ENCODE peak calls at places on chromosomes 12 and 14, in nine cellular contexts. One of them, this sample, is unnamed.
A peak's percentile ranks its signal among the peaks of the same experiment; 100 is the strongest.

GRCh38 chr12:19428261-19428660 is 11.0 kb upstream of the AEBP2 start:
- DNase-seq in NCI-H2171 treated with DMSO at 0.1 percent for 48 hours: no peak
- DNase-seq in HFF-Myc: no peak
- DNase-seq in astrocyte of the spinal cord: no peak
- DNase-seq in fibroblast of the aortic adventitia: no peak
- DNase-seq in posterior cingulate gyrus: no peak
- DNase-seq in NCI-H1092: no peak
- DNase-seq in psoas muscle: no peak
- DNase-seq in ACHN: no peak
- DNase-seq in this sample: no peak

GRCh38 chr12:129193263-129193871 is 340.1 kb downstream of the GLT1D1 start:
- DNase-seq in NCI-H2171 treated with DMSO at 0.1 percent for 48 hours: peak; percentile 70
- DNase-seq in HFF-Myc: peak; percentile 1
- DNase-seq in astrocyte of the spinal cord: peak; percentile 30
- DNase-seq in fibroblast of the aortic adventitia: no peak
- DNase-seq in posterior cingulate gyrus: no peak
- DNase-seq in NCI-H1092: no peak
- DNase-seq in psoas muscle: no peak
- DNase-seq in ACHN: peak; percentile 26
- DNase-seq in this sample: no peak

GRCh38 chr14:73457050-73457934 is 1.1 kb downstream of the NUMB start:
- DNase-seq in NCI-H2171 treated with DMSO at 0.1 percent for 48 hours: peak; percentile 29
- DNase-seq in HFF-Myc: no peak
- DNase-seq in astrocyte of the spinal cord: peak; percentile 28
- DNase-seq in fibroblast of the aortic adventitia: no peak
- DNase-seq in posterior cingulate gyrus: peak; percentile 87
- DNase-seq in NCI-H1092: no peak
- DNase-seq in psoas muscle: peak; percentile 25
- DNase-seq in ACHN: peak; percentile 42
- DNase-seq in this sample: peak; percentile 56

GRCh38 chr14:105482486-105483110 is 4.1 kb upstream of the CRIP1 start:
- DNase-seq in NCI-H2171 treated with DMSO at 0.1 percent for 48 hours: no peak
- DNase-seq in HFF-Myc: no peak
- DNase-seq in astrocyte of the spinal cord: no peak
- DNase-seq in fibroblast of the aortic adventitia: no peak
- DNase-seq in posterior cingulate gyrus: no peak
- DNase-seq in NCI-H1092: no peak
- DNase-seq in psoas muscle: no peak
- DNase-seq in ACHN: no peak
- DNase-seq in this sample: no peak

GRCh38 chr12:49301759-49302158 is 6.8 kb downstream of the PRPH start:
- DNase-seq in NCI-H2171 treated with DMSO at 0.1 percent for 48 hours: no peak
- DNase-seq in HFF-Myc: no peak
- DNase-seq in astrocyte of the spinal cord: no peak
- DNase-seq in fibroblast of the aortic adventitia: no peak
- DNase-seq in posterior cingulate gyrus: no peak
- DNase-seq in NCI-H1092: no peak
- DNase-seq in psoas muscle: no peak
- DNase-seq in ACHN: no peak
- DNase-seq in this sample: no peak

GRCh38 chr14:104329793-104330192 is 191.4 kb downstream of the KIF26A start:
- DNase-seq in NCI-H2171 treated with DMSO at 0.1 percent for 48 hours: no peak
- DNase-seq in HFF-Myc: no peak
- DNase-seq in astrocyte of the spinal cord: no peak
- DNase-seq in fibroblast of the aortic adventitia: no peak
- DNase-seq in posterior cingulate gyrus: no peak
- DNase-seq in NCI-H1092: no peak
- DNase-seq in psoas muscle: no peak
- DNase-seq in ACHN: no peak
- DNase-seq in this sample: no peak

GRCh38 chr14:84591827-84592540 is 938.0 kb upstream of the FLRT2 start:
- DNase-seq in NCI-H2171 treated with DMSO at 0.1 percent for 48 hours: no peak
- DNase-seq in HFF-Myc: no peak
- DNase-seq in astrocyte of the spinal cord: no peak
- DNase-seq in fibroblast of the aortic adventitia: no peak
- DNase-seq in posterior cingulate gyrus: no peak
- DNase-seq in NCI-H1092: peak; percentile 89
- DNase-seq in psoas muscle: no peak
- DNase-seq in ACHN: no peak
- DNase-seq in this sample: no peak

GRCh38 chr14:41549821-41550597 is 56.7 kb upstream of the LRFN5 start:
- DNase-seq in NCI-H2171 treated with DMSO at 0.1 percent for 48 hours: no peak
- DNase-seq in HFF-Myc: no peak
- DNase-seq in astrocyte of the spinal cord: peak; percentile 78
- DNase-seq in fibroblast of the aortic adventitia: peak; percentile 51
- DNase-seq in posterior cingulate gyrus: no peak
- DNase-seq in NCI-H1092: no peak
- DNase-seq in psoas muscle: no peak
- DNase-seq in ACHN: peak; percentile 17
- DNase-seq in this sample: no peak

GRCh38 chr12:124921200-124922008 is 7.0 kb upstream of the UBC start:
- DNase-seq in NCI-H2171 treated with DMSO at 0.1 percent for 48 hours: no peak
- DNase-seq in HFF-Myc: no peak
- DNase-seq in astrocyte of the spinal cord: peak; percentile 66
- DNase-seq in fibroblast of the aortic adventitia: peak; percentile 82
- DNase-seq in posterior cingulate gyrus: peak; percentile 91
- DNase-seq in NCI-H1092: no peak
- DNase-seq in psoas muscle: peak; percentile 49
- DNase-seq in ACHN: peak; percentile 70
- DNase-seq in this sample: no peak

GRCh38 chr14:94574336-94574735 is 6.9 kb upstream of the SERPINA5 start:
- DNase-seq in NCI-H2171 treated with DMSO at 0.1 percent for 48 hours: no peak
- DNase-seq in HFF-Myc: no peak
- DNase-seq in astrocyte of the spinal cord: no peak
- DNase-seq in fibroblast of the aortic adventitia: no peak
- DNase-seq in posterior cingulate gyrus: no peak
- DNase-seq in NCI-H1092: no peak
- DNase-seq in psoas muscle: no peak
- DNase-seq in ACHN: no peak
- DNase-seq in this sample: peak; percentile 54

GRCh38 chr12:105765053-105766019 is 373.4 kb downstream of the NUAK1 start:
- DNase-seq in NCI-H2171 treated with DMSO at 0.1 percent for 48 hours: no peak
- DNase-seq in HFF-Myc: no peak
- DNase-seq in astrocyte of the spinal cord: no peak
- DNase-seq in fibroblast of the aortic adventitia: no peak
- DNase-seq in posterior cingulate gyrus: no peak
- DNase-seq in NCI-H1092: no peak
- DNase-seq in psoas muscle: no peak
- DNase-seq in ACHN: no peak
- DNase-seq in this sample: no peak

GRCh38 chr12:132236129-132236929 is 92.1 kb downstream of the NOC4L start:
- DNase-seq in NCI-H2171 treated with DMSO at 0.1 percent for 48 hours: no peak
- DNase-seq in HFF-Myc: no peak
- DNase-seq in astrocyte of the spinal cord: no peak
- DNase-seq in fibroblast of the aortic adventitia: no peak
- DNase-seq in posterior cingulate gyrus: peak; percentile 49
- DNase-seq in NCI-H1092: no peak
- DNase-seq in psoas muscle: no peak
- DNase-seq in ACHN: no peak
- DNase-seq in this sample: no peak

GRCh38 chr12:89464974-89465592 is 59.5 kb downstream of the GALNT4 start:
- DNase-seq in NCI-H2171 treated with DMSO at 0.1 percent for 48 hours: no peak
- DNase-seq in HFF-Myc: no peak
- DNase-seq in astrocyte of the spinal cord: no peak
- DNase-seq in fibroblast of the aortic adventitia: no peak
- DNase-seq in posterior cingulate gyrus: no peak
- DNase-seq in NCI-H1092: no peak
- DNase-seq in psoas muscle: no peak
- DNase-seq in ACHN: no peak
- DNase-seq in this sample: no peak

GRCh38 chr12:107404981-107405380 is 280.6 kb upstream of the PWP1 start:
- DNase-seq in NCI-H2171 treated with DMSO at 0.1 percent for 48 hours: no peak
- DNase-seq in HFF-Myc: no peak
- DNase-seq in astrocyte of the spinal cord: no peak
- DNase-seq in fibroblast of the aortic adventitia: peak; percentile 44
- DNase-seq in posterior cingulate gyrus: no peak
- DNase-seq in NCI-H1092: no peak
- DNase-seq in psoas muscle: no peak
- DNase-seq in ACHN: peak; percentile 82
- DNase-seq in this sample: no peak

GRCh38 chr14:94332063-94332583 is 9.0 kb upstream of the SERPINA6 start:
- DNase-seq in NCI-H2171 treated with DMSO at 0.1 percent for 48 hours: no peak
- DNase-seq in HFF-Myc: no peak
- DNase-seq in astrocyte of the spinal cord: no peak
- DNase-seq in fibroblast of the aortic adventitia: no peak
- DNase-seq in posterior cingulate gyrus: no peak
- DNase-seq in NCI-H1092: no peak
- DNase-seq in psoas muscle: no peak
- DNase-seq in ACHN: no peak
- DNase-seq in this sample: no peak

GRCh38 chr14:94373708-94374107 is 14.7 kb downstream of the SERPINA1 start:
- DNase-seq in NCI-H2171 treated with DMSO at 0.1 percent for 48 hours: no peak
- DNase-seq in HFF-Myc: peak; percentile 57
- DNase-seq in astrocyte of the spinal cord: peak; percentile 96
- DNase-seq in fibroblast of the aortic adventitia: peak; percentile 98
- DNase-seq in posterior cingulate gyrus: peak; percentile 38
- DNase-seq in NCI-H1092: no peak
- DNase-seq in psoas muscle: peak; percentile 65
- DNase-seq in ACHN: peak; percentile 90
- DNase-seq in this sample: peak; percentile 89

GRCh38 chr12:65269603-65270002 is 8.9 kb upstream of the MSRB3 start:
- DNase-seq in NCI-H2171 treated with DMSO at 0.1 percent for 48 hours: no peak
- DNase-seq in HFF-Myc: no peak
- DNase-seq in astrocyte of the spinal cord: no peak
- DNase-seq in fibroblast of the aortic adventitia: peak; percentile 30
- DNase-seq in posterior cingulate gyrus: no peak
- DNase-seq in NCI-H1092: no peak
- DNase-seq in psoas muscle: no peak
- DNase-seq in ACHN: no peak
- DNase-seq in this sample: no peak

GRCh38 chr12:116525418-116526001 is 33.7 kb upstream of the MAP1LC3B2 start:
- DNase-seq in NCI-H2171 treated with DMSO at 0.1 percent for 48 hours: no peak
- DNase-seq in HFF-Myc: no peak
- DNase-seq in astrocyte of the spinal cord: peak; percentile 95
- DNase-seq in fibroblast of the aortic adventitia: peak; percentile 95
- DNase-seq in posterior cingulate gyrus: peak; percentile 86
- DNase-seq in NCI-H1092: no peak
- DNase-seq in psoas muscle: peak; percentile 74
- DNase-seq in ACHN: peak; percentile 98
- DNase-seq in this sample: peak; percentile 78

GRCh38 chr12:113040722-113041168 is 15.8 kb upstream of the DTX1 start:
- DNase-seq in NCI-H2171 treated with DMSO at 0.1 percent for 48 hours: no peak
- DNase-seq in HFF-Myc: peak; percentile 70
- DNase-seq in astrocyte of the spinal cord: peak; percentile 66
- DNase-seq in fibroblast of the aortic adventitia: peak; percentile 90
- DNase-seq in posterior cingulate gyrus: no peak
- DNase-seq in NCI-H1092: no peak
- DNase-seq in psoas muscle: peak; percentile 76
- DNase-seq in ACHN: peak; percentile 48
- DNase-seq in this sample: peak; percentile 93

GRCh38 chr12:95908573-95908972 is 33.8 kb downstream of the CCDC38 start:
- DNase-seq in NCI-H2171 treated with DMSO at 0.1 percent for 48 hours: no peak
- DNase-seq in HFF-Myc: no peak
- DNase-seq in astrocyte of the spinal cord: peak; percentile 5
- DNase-seq in fibroblast of the aortic adventitia: peak; percentile 87
- DNase-seq in posterior cingulate gyrus: no peak
- DNase-seq in NCI-H1092: no peak
- DNase-seq in psoas muscle: no peak
- DNase-seq in ACHN: no peak
- DNase-seq in this sample: no peak

GRCh38 chr12:111715242-111715641 is 29.4 kb downstream of the ACAD10 start:
- DNase-seq in NCI-H2171 treated with DMSO at 0.1 percent for 48 hours: no peak
- DNase-seq in HFF-Myc: no peak
- DNase-seq in astrocyte of the spinal cord: peak; percentile 10
- DNase-seq in fibroblast of the aortic adventitia: no peak
- DNase-seq in posterior cingulate gyrus: peak; percentile 67
- DNase-seq in NCI-H1092: peak; percentile 1
- DNase-seq in psoas muscle: peak; percentile 17
- DNase-seq in ACHN: no peak
- DNase-seq in this sample: no peak

GRCh38 chr12:121128908-121129704 is 3.6 kb upstream of the P2RX7 start:
- DNase-seq in NCI-H2171 treated with DMSO at 0.1 percent for 48 hours: no peak
- DNase-seq in HFF-Myc: no peak
- DNase-seq in astrocyte of the spinal cord: peak; percentile 10
- DNase-seq in fibroblast of the aortic adventitia: peak; percentile 69
- DNase-seq in posterior cingulate gyrus: peak; percentile 97
- DNase-seq in NCI-H1092: no peak
- DNase-seq in psoas muscle: peak; percentile 76
- DNase-seq in ACHN: peak; percentile 33
- DNase-seq in this sample: peak; percentile 81

GRCh38 chr12:71760471-71760870 is 5.8 kb downstream of the RAB21 start:
- DNase-seq in NCI-H2171 treated with DMSO at 0.1 percent for 48 hours: no peak
- DNase-seq in HFF-Myc: no peak
- DNase-seq in astrocyte of the spinal cord: no peak
- DNase-seq in fibroblast of the aortic adventitia: no peak
- DNase-seq in posterior cingulate gyrus: no peak
- DNase-seq in NCI-H1092: no peak
- DNase-seq in psoas muscle: no peak
- DNase-seq in ACHN: no peak
- DNase-seq in this sample: no peak

GRCh38 chr12:10749700-10750384 is 26.7 kb upstream of the YBX3 start:
- DNase-seq in NCI-H2171 treated with DMSO at 0.1 percent for 48 hours: peak; percentile 73
- DNase-seq in HFF-Myc: peak; percentile 89
- DNase-seq in astrocyte of the spinal cord: peak; percentile 96
- DNase-seq in fibroblast of the aortic adventitia: peak; percentile 96
- DNase-seq in posterior cingulate gyrus: peak; percentile 93
- DNase-seq in NCI-H1092: peak; percentile 49
- DNase-seq in psoas muscle: peak; percentile 48
- DNase-seq in ACHN: peak; percentile 98
- DNase-seq in this sample: peak; percentile 88

GRCh38 chr12:49673446-49674317 is 33.5 kb downstream of the FMNL3 start:
- DNase-seq in NCI-H2171 treated with DMSO at 0.1 percent for 48 hours: peak; percentile 1
- DNase-seq in HFF-Myc: peak; percentile 76
- DNase-seq in astrocyte of the spinal cord: peak; percentile 96
- DNase-seq in fibroblast of the aortic adventitia: peak; percentile 96
- DNase-seq in posterior cingulate gyrus: peak; percentile 99
- DNase-seq in NCI-H1092: peak; percentile 55
- DNase-seq in psoas muscle: peak; percentile 89
- DNase-seq in ACHN: no peak
- DNase-seq in this sample: peak; percentile 97

GRCh38 chr12:54052745-54053624 is 650 bp upstream of the HOXC4 start:
- DNase-seq in NCI-H2171 treated with DMSO at 0.1 percent for 48 hours: no peak
- DNase-seq in HFF-Myc: no peak
- DNase-seq in astrocyte of the spinal cord: peak; percentile 67
- DNase-seq in fibroblast of the aortic adventitia: no peak
- DNase-seq in posterior cingulate gyrus: peak; percentile 60
- DNase-seq in NCI-H1092: no peak
- DNase-seq in psoas muscle: no peak
- DNase-seq in ACHN: peak; percentile 53
- DNase-seq in this sample: no peak

GRCh38 chr14:102513899-102514772 is 4.6 kb upstream of the ANKRD9 start:
- DNase-seq in NCI-H2171 treated with DMSO at 0.1 percent for 48 hours: peak; percentile 68
- DNase-seq in HFF-Myc: no peak
- DNase-seq in astrocyte of the spinal cord: no peak
- DNase-seq in fibroblast of the aortic adventitia: no peak
- DNase-seq in posterior cingulate gyrus: no peak
- DNase-seq in NCI-H1092: no peak
- DNase-seq in psoas muscle: no peak
- DNase-seq in ACHN: no peak
- DNase-seq in this sample: no peak

GRCh38 chr14:76098047-76098446 is 53.7 kb upstream of the GPATCH2L start:
- DNase-seq in NCI-H2171 treated with DMSO at 0.1 percent for 48 hours: no peak
- DNase-seq in HFF-Myc: no peak
- DNase-seq in astrocyte of the spinal cord: no peak
- DNase-seq in fibroblast of the aortic adventitia: no peak
- DNase-seq in posterior cingulate gyrus: no peak
- DNase-seq in NCI-H1092: no peak
- DNase-seq in psoas muscle: no peak
- DNase-seq in ACHN: no peak
- DNase-seq in this sample: no peak